ENCODE peak calls at places on chromosomes 1 and 21, in six cellular contexts. O, C, V, R, Q and M are unnamed samples.

GRCh38 chr1:164602480-164603093 is 43.6 kb downstream of the PBX1 start:
- DNase-seq in O (peak), C (no peak), V (peak), R (peak), Q (peak), M (peak)

GRCh38 chr1:226325178-226325577 is 16.2 kb upstream of the LIN9 start:
- DNase-seq in O (peak), C (no peak), V (peak), R (no peak), Q (no peak), M (no peak)

GRCh38 chr1:8075511-8076051 is 49.5 kb upstream of the ERRFI1 start:
- DNase-seq in O (peak), C (no peak), V (peak), R (no peak), Q (no peak), M (no peak)

GRCh38 chr1:67672260-67672803 is 12.7 kb upstream of the GADD45A start:
- DNase-seq in O (no peak), C (no peak), V (no peak), R (no peak), Q (no peak), M (no peak)

GRCh38 chr1:177256153-177256814 is 85.5 kb downstream of the BRINP2 start:
- DNase-seq in O (peak), C (no peak), V (peak), R (peak), Q (peak), M (peak)

GRCh38 chr1:51643362-51643761 is 26.5 kb downstream of the OSBPL9 start:
- DNase-seq in O (no peak), C (no peak), V (no peak), R (no peak), Q (no peak), M (peak)

GRCh38 chr1:44808938-44809917 is 905 bp downstream of the BTBD19 start:
- DNase-seq in O (peak), C (no peak), V (peak), R (peak), Q (no peak), M (peak)

GRCh38 chr1:172401907-172402306 is 18.6 kb upstream of the C1orf105 start:
- DNase-seq in O (no peak), C (no peak), V (peak), R (no peak), Q (peak), M (no peak)

GRCh38 chr1:15949453-15950245 is 26.3 kb downstream of the ZBTB17 start:
- DNase-seq in O (peak), C (no peak), V (peak), R (peak), Q (peak), M (peak)

GRCh38 chr1:11690669-11691301 is 725 bp upstream of the DRAXIN start:
- DNase-seq in O (no peak), C (no peak), V (no peak), R (no peak), Q (peak), M (no peak)

GRCh38 chr21:44742418-44743153 is 31.2 kb upstream of the TSPEAR start:
- DNase-seq in O (peak), C (no peak), V (peak), R (no peak), Q (no peak), M (no peak)

GRCh38 chr1:115320368-115320767 is 17.7 kb downstream of the NGF start:
- DNase-seq in O (no peak), C (no peak), V (no peak), R (no peak), Q (no peak), M (no peak)

GRCh38 chr1:158087320-158087927 is 93.3 kb upstream of the CD1D start:
- DNase-seq in O (peak), C (no peak), V (peak), R (peak), Q (peak), M (peak)

GRCh38 chr1:22323846-22324504 is 127.7 kb upstream of the ZBTB40 start:
- DNase-seq in O (no peak), C (no peak), V (no peak), R (no peak), Q (no peak), M (no peak)